ENCODE peak calls at places on chromosome 22, in nine cellular contexts. K is GM04504; F is hippocampal formation; D is HT1080; N is stimulated activated CD8-positive, alpha-beta memory T cell treated with anti-CD3 and anti-CD28 coated beads, Interleukin-12 subunit alpha, Interleukin-12 subunit beta, amount 100 ng/mL, for 4 hours; R is stimulated activated CD4-positive, alpha-beta T cell treated with anti-CD3 and anti-CD28 coated beads, Interleukin-4, amount 100 ng/mL, for 4 hours; C is T1000; H is AML-193; Z is NCI-H460. O is an unnamed sample.
A peak's percentile ranks its signal among the peaks of the same experiment; 100 is the strongest.

GRCh38 chr22:30816413-30816812 is 121.7 kb downstream of the OSBP2 start:
- DNase-seq in K (no peak), F (no peak), Z (no peak), C (no peak), H (no peak), R (no peak), N (no peak), D (no peak), O (no peak)

GRCh38 chr22:38734203-38735100 is 21.3 kb downstream of the SUN2 start:
- DNase-seq in N (no peak), C (no peak), D (no peak), K (no peak), H (no peak), Z (no peak), R (no peak), F (no peak), O (no peak)

GRCh38 chr22:31218565-31219262 is 6.6 kb downstream of the LIMK2 start:
- DNase-seq in R (no peak), H (no peak), D (no peak), F (no peak), C (no peak), K (no peak), N (no peak), Z (no peak), O (no peak)

GRCh38 chr22:46661221-46661851 is 41.1 kb downstream of the GRAMD4 start:
- DNase-seq in C (no peak), D (peak; percentile 56), H (no peak), R (peak; percentile 78), F (no peak), N (peak; percentile 15), K (no peak), Z (peak; percentile 56), O (no peak)

GRCh38 chr22:44133161-44133560 is 47.6 kb upstream of the PARVG start:
- DNase-seq in C (no peak), F (no peak), Z (no peak), K (no peak), R (no peak), H (no peak), D (no peak), N (no peak), O (no peak)

GRCh38 chr22:48391171-48391711 is 1436.4 kb downstream of the BRD1 start:
- DNase-seq in K (no peak), N (no peak), H (no peak), D (no peak), C (no peak), F (no peak), Z (no peak), R (no peak), O (no peak)

GRCh38 chr22:24894998-24895397 is 51.5 kb downstream of the LHFPL7 start:
- DNase-seq in R (no peak), N (no peak), F (no peak), C (no peak), Z (peak; percentile 69), K (no peak), H (peak; percentile 51), D (peak; percentile 62), O (no peak)

GRCh38 chr22:40651057-40651456 is 14.5 kb upstream of the MRTFA start:
- DNase-seq in N (no peak), K (no peak), F (no peak), H (no peak), Z (no peak), C (no peak), D (no peak), R (no peak), O (no peak)

GRCh38 chr22:36871669-36872081 is 10.9 kb downstream of the NCF4 start:
- DNase-seq in D (peak; percentile 8), F (no peak), K (no peak), H (no peak), N (no peak), C (no peak), R (no peak), Z (no peak), O (no peak)

GRCh38 chr22:35777335-35777975 is 59.8 kb downstream of the APOL5 start:
- DNase-seq in H (no peak), Z (no peak), N (no peak), D (peak; percentile 83), F (no peak), K (no peak), C (no peak), R (no peak), O (no peak)

GRCh38 chr22:37566329-37566837 is 6.1 kb downstream of the CDC42EP1 start:
- DNase-seq in Z (no peak), C (no peak), D (no peak), K (no peak), R (peak; percentile 30), F (peak; percentile 29), N (peak; percentile 32), H (no peak), O (no peak)

GRCh38 chr22:47782461-47783075 is 1020.1 kb downstream of the TBC1D22A start:
- DNase-seq in H (no peak), C (no peak), D (no peak), K (no peak), F (no peak), Z (no peak), N (no peak), R (no peak), O (no peak)